ENCODE peak calls at places on chromosomes 1 and 21, in four cellular contexts. L is GM12878, Z is H1, C is K562. K is an unnamed sample.

GRCh38 chr21:34223376-34223775 is 140.4 kb upstream of the KCNE2 start:
- DNase-seq in C (no peak), Z (no peak), L (no peak), K (no peak)

GRCh38 chr1:41811978-41812852 is 106.5 kb downstream of the HIVEP3 start:
- DNase-seq in L (no peak), Z (peak; percentile 75), C (peak; percentile 70), K (peak; percentile 41)

GRCh38 chr1:35047188-35047858 is 15.6 kb upstream of the ZMYM6 start:
- DNase-seq in L (no peak), Z (no peak), C (no peak), K (no peak)

GRCh38 chr1:54977938-54978337 is 2.5 kb upstream of the TMEM61 start:
- DNase-seq in C (no peak), Z (no peak), L (no peak), K (no peak)

GRCh38 chr1:239237912-239238311 is 148.5 kb upstream of the CHRM3 start:
- DNase-seq in Z (peak; percentile 52), L (no peak), C (no peak), K (no peak)

GRCh38 chr1:16076003-16076870 is 2.8 kb upstream of the FAM131C start:
- DNase-seq in C (peak; percentile 69), Z (no peak), L (no peak), K (no peak)

GRCh38 chr21:45496151-45496967 is 45.9 kb downstream of the SLC19A1 start:
- DNase-seq in L (no peak), Z (no peak), C (no peak), K (no peak)

GRCh38 chr21:45996311-45997204 is 15.0 kb downstream of the COL6A1 start:
- DNase-seq in Z (no peak), L (no peak), C (no peak), K (no peak)

GRCh38 chr1:173639102-173639501 is 4.0 kb downstream of the TEX50 start:
- DNase-seq in L (no peak), C (no peak), Z (no peak), K (no peak)

GRCh38 chr1:198465201-198466144 is 75.0 kb downstream of the ATP6V1G3 start:
- DNase-seq in Z (no peak), L (no peak), C (peak; percentile 19), K (no peak)

GRCh38 chr1:67572594-67573221 is 112.3 kb upstream of the GADD45A start:
- DNase-seq in L (no peak), C (no peak), Z (no peak), K (no peak)

GRCh38 chr21:39313457-39314154 is at the start of gene BRWD1:
- DNase-seq in Z (peak; percentile 88), L (no peak), C (peak; percentile 91), K (peak; percentile 73)

GRCh38 chr21:39314155-39315027 is 959 bp upstream of the BRWD1 start:
- DNase-seq in L (no peak), C (no peak), Z (no peak), K (peak; percentile 23)

GRCh38 chr21:39313042-39313456 is 383 bp downstream of the BRWD1 start:
- DNase-seq in C (peak; percentile 67), Z (no peak), L (no peak), K (peak; percentile 15)

GRCh38 chr21:39311164-39311563 is 2.3 kb downstream of the BRWD1 start:
- DNase-seq in Z (no peak), L (no peak), C (no peak), K (no peak)

GRCh38 chr21:39312112-39313041 is 1.1 kb downstream of the BRWD1 start:
- DNase-seq in C (peak; percentile 100), Z (peak; percentile 95), L (peak; percentile 81), K (peak; percentile 86)
- TF ChIP-seq POLR2A in C (no peak), Z (no peak), L (no peak), K (no peak)

DNA sequence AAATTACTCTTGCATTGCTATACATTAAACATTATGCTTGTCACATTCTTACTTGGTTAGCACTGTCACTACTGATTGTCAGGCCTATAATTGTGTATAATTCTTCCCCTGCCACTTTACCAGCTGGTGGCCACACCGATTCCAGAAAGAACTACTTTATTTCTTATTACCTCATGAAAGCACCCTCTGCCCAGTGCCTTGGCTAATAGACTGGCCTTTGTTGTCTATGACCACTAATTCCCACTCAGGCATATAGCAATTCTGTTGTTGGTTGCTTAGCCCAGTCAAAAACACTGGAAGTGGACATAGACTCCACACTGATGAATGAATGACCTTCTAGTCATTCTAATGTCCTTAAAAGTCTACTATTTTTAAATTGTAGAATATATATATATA is 35.6 kb downstream of the MRPL39 start:
- DNase-seq in C (no peak), Z (no peak), L (no peak), K (no peak)
- TF ChIP-seq TAF1 in C (no peak), Z (no peak), L (no peak), K (no peak)

DNA sequence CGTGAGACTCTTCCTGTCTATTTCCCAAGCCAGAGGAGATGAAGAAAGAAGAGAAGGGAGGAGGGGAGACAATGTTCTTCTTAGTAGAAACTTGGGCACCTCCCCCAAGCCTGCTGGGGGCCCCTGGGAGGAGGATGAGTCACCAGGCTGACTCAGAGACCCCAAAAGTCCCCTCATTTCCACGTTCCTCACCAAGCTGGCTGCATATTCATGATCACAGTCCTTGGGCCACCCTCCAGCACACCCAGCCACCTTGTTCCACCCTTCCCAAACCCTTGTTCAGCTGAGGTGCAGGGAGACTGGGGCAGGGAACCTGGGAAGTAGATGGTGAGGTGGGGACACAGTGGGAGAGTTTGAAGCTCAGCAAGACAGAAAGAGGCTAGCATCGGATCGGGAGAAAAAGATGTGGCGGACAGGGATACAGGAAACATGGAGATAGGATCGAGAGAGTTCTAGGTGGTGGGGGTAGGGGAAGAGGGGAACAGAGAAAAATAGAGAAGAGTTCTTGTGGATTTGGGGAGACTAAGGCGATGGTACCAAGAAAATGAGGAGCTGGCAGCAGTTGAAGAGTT is 712 bp downstream of the RAB13 start:
- DNase-seq in C (peak; percentile 74), L (no peak), Z (peak; percentile 57), K (no peak)
- TF ChIP-seq POLR2AphosphoS5 in C (peak; percentile 65), L (no peak), Z (peak; percentile 89), K (peak; percentile 58)

DNA sequence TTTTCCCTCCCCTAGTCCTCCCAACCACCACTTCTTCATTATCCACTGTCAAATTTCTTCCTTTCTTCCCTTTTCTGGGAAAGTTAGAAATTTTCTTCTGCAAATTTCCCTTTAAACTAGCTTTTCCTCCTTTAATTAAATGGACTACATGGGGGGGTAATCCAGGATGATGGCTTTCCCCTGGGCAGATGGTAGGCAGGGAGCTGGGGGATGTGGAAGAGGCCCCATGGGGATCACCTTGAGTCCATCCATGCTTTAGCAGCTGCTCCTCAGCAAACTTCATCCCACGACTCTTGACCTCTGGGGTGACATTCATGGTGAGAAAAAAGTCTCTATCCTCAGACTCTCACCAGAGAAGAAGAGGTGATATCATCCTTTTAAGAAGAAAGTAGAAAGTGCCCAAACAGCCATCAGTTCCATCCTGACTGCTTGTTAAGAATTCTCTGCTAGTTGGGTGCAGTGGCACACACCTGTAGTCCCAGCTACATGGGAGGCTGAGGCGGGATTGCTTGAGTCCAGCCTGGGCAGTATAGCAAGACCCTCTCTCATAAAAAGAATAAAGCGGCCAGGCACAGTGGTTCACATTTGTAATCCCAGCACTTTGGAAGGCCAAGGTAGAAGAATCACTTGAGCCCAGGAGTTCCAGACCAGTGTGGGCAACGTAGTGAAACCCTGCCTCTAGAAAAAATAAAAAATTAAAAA is 2.4 kb downstream of the GPATCH4 start:
- DNase-seq in Z (no peak), L (no peak), C (no peak), K (no peak)
- TF ChIP-seq POLR2A in Z (no peak), L (peak; percentile 0), C (no peak), K (no peak)

GRCh38 chr1:2330035-2330434 is 61.3 kb downstream of the MORN1 start:
- DNase-seq in Z (no peak), C (no peak), L (no peak), K (no peak)

GRCh38 chr1:2327841-2328240 is 63.5 kb downstream of the MORN1 start:
- DNase-seq in Z (no peak), L (no peak), C (no peak), K (no peak)

GRCh38 chr1:2331200-2331544 is 60.2 kb downstream of the MORN1 start:
- DNase-seq in Z (no peak), C (no peak), L (no peak), K (no peak)

GRCh38 chr1:2328676-2329455 is 62.5 kb downstream of the MORN1 start:
- DNase-seq in L (no peak), C (no peak), Z (no peak), K (no peak)

DNA sequence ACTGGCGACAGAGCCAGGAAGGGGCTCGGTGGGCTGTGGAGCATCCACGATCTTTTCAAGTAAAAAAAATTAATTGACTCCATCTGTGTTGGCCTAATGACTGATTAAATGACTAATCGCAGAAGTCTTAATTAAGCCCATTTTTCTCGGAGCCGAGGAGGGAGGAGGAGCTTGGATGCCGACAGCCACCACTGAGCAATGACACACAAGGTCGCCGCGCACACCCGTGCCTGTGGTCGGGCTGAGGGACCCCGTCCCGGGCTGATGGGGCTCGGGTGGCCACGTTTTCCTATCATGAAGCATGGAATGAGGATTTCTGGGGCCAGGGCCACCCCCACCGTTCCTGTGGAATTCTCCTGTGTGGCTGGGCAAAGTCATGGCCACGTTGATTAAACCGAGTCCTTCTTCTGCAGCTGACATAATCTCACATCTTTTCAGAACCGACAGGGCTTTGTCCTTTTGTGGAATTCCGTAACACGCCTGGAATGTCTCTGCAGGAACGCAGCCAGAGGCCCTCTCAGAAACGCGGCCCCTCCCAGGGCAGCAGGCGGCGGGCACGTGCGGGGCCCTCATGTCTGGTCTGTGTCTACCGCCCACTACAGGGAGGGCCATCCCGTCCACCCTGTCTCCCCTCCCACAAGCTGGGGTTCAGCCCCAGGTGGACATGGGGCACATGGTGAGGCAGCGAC is 60.7 kb downstream of the MORN1 start:
- DNase-seq in L (no peak), Z (no peak), C (no peak), K (no peak)
- TF ChIP-seq TAF1 in L (no peak), Z (no peak), C (no peak), K (no peak)

GRCh38 chr1:76075877-76076276 is 1.3 kb downstream of the ST6GALNAC3 start:
- DNase-seq in L (no peak), C (no peak), Z (no peak), K (no peak)
- TF ChIP-seq POLR2AphosphoS5 in L (no peak), C (no peak), Z (no peak), K (no peak)

DNA sequence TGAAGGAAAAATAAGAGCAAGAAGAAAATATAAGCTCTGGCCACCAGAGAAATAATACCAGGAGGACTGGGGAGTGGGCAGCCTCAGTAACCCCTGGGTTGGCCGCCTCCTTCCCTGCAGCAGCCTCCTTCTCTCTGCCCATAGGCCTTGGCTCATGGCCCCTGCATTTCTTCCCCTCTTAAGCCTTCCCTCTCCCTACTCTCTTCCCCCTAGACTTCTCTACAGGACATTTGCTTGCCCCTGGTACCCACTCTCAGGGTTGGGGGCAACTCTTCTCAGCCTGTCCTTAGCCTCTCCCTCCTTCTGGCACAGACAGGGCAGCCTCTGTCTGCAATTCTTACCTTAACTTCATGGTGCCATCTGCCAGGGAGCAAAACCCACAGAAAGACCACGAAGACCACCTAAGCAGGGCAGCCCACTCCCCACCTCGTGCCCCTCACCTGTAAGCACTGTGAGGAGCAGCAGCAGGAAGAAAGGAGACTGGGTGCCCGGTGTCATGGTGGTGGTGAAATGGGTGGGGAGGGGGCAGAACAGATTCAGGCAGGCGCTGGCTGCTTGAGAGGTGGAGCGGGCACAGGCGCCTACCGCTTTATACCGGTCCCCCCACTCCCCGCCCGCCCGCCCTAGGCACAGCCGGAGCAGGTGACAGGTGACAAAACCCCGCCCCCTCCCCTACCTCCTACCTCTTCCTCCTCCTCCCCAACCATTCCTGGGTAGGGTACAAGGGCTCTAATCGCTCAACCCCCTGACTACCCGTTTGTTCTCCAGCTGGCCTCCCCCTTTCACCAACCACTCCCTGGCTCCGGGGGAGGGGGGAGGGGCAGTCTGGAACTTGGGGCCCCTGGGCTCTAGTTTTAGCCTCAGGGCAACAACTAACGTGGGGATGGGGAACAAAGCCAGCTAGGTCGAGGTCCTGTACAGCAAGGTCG is 15.1 kb downstream of the THBS3 start:
- DNase-seq in C (peak; percentile 83), L (no peak), Z (peak; percentile 83), K (no peak)
- TF ChIP-seq POLR2A in C (no peak), L (no peak), Z (no peak), K (no peak)